ENCODE peak calls at places on chromosome 14, in five cellular contexts. V is M059J, Z is RPMI7951, I is cerebellar cortex, Y is right cardiac atrium. F is an unnamed sample.

GRCh38 chr14:95431199-95432145 is 85.0 kb downstream of the SYNE3 start:
- DNase-seq in Z (no peak), V (no peak), I (no peak), Y (no peak), F (no peak)

GRCh38 chr14:20563966-20564365 is 3.1 kb upstream of the RNASE9 start:
- DNase-seq in Y (no peak), Z (no peak), I (no peak), V (no peak), F (no peak)

GRCh38 chr14:75088566-75089373 is 19.3 kb downstream of the ZC2HC1C start:
- DNase-seq in Y (no peak), V (peak), Z (peak), I (peak), F (peak)

GRCh38 chr14:64060648-64061096 is 207.9 kb downstream of the SYNE2 start:
- DNase-seq in V (peak), Z (peak), I (peak), Y (no peak), F (no peak)

GRCh38 chr14:104656014-104656714 is 33.3 kb upstream of the INF2 start:
- DNase-seq in I (no peak), V (peak), Y (peak), Z (peak), F (no peak)

GRCh38 chr14:59028476-59029202 is 159.8 kb upstream of the DAAM1 start:
- DNase-seq in Z (peak), V (peak), Y (peak), I (peak), F (peak)

GRCh38 chr14:29056167-29056566 is 289.6 kb downstream of the FOXG1 start:
- DNase-seq in Y (no peak), Z (no peak), I (no peak), V (no peak), F (no peak)

GRCh38 chr14:51342226-51342625 is 102.2 kb downstream of the TMX1 start:
- DNase-seq in I (no peak), Y (no peak), V (peak), Z (peak), F (no peak)

GRCh38 chr14:23544511-23545447 is 6.8 kb downstream of the ZFHX2 start:
- DNase-seq in Z (no peak), Y (peak), V (no peak), I (peak), F (peak)

GRCh38 chr14:55850803-55851202 is 267.4 kb upstream of the PELI2 start:
- DNase-seq in Z (peak), Y (no peak), I (no peak), V (peak), F (no peak)

GRCh38 chr14:77213657-77214016 is 32.0 kb downstream of the TMEM63C start:
- DNase-seq in Z (no peak), Y (no peak), V (no peak), I (no peak), F (no peak)

GRCh38 chr14:64115401-64115800 is 178.8 kb downstream of the ESR2 start:
- DNase-seq in Z (no peak), I (no peak), V (no peak), Y (no peak), F (no peak)

GRCh38 chr14:57747036-57747435 is 118.9 kb downstream of the SLC35F4 start:
- DNase-seq in Z (no peak), Y (no peak), V (peak), I (no peak), F (no peak)

GRCh38 chr14:51562816-51563215 is 88.9 kb upstream of the FRMD6 start:
- DNase-seq in Y (no peak), I (no peak), Z (peak), V (peak), F (no peak)

GRCh38 chr14:57182760-57183503 is 85.8 kb downstream of the EXOC5 start:
- DNase-seq in Z (peak), V (peak), I (peak), Y (no peak), F (no peak)

GRCh38 chr14:104227806-104228205 is 89.4 kb downstream of the KIF26A start:
- DNase-seq in Z (no peak), V (no peak), I (no peak), Y (no peak), F (no peak)

GRCh38 chr14:72801381-72801812 is 92.5 kb downstream of the DPF3 start:
- DNase-seq in I (no peak), V (peak), Z (peak), Y (no peak), F (peak)

GRCh38 chr14:92439551-92440344 is 73.8 kb upstream of the RIN3 start:
- DNase-seq in Y (peak), I (no peak), V (no peak), Z (no peak), F (no peak)

GRCh38 chr14:50351016-50351415 is 38.9 kb downstream of the DMAC2L start:
- DNase-seq in Y (no peak), V (peak), Z (no peak), I (no peak), F (no peak)

GRCh38 chr14:100982764-100983163 is 79.2 kb upstream of the RTL1 start:
- DNase-seq in Z (peak), I (no peak), V (peak), Y (no peak), F (no peak)

GRCh38 chr14:32697704-32698103 is 241.0 kb upstream of the NPAS3 start:
- DNase-seq in I (no peak), Y (no peak), V (peak), Z (peak), F (no peak)

F was measured in cerebellum.